ENCODE peak calls at places on chromosomes 11 and 22, in four cellular contexts. W is pancreas; G is body of pancreas; Q is CD8-positive, alpha-beta memory T cell. I is an unnamed sample.

GRCh38 chr11:68279676-68280075 is 7.9 kb upstream of the C11orf24 start:
- DNase-seq in W (no peak), G (no peak), Q (no peak), I (no peak)

GRCh38 chr22:24140357-24140756 is 40.9 kb upstream of the SUSD2 start:
- DNase-seq in W (no peak), G (no peak), Q (no peak), I (no peak)

GRCh38 chr11:12544986-12545775 is 129.0 kb upstream of the TEAD1 start:
- DNase-seq in W (no peak), G (no peak), Q (no peak), I (no peak)

GRCh38 chr22:37632174-37633081 is 7.0 kb upstream of the SH3BP1 start:
- DNase-seq in W (no peak), G (no peak), Q (no peak), I (no peak)

GRCh38 chr11:62652156-62653006 is 721 bp downstream of the INTS5 start:
- DNase-seq in W (no peak), G (no peak), Q (no peak), I (no peak)

GRCh38 chr11:79076526-79077115 is 364.2 kb downstream of the TENM4 start:
- DNase-seq in W (peak), G (peak), Q (no peak), I (peak)

GRCh38 chr11:93652161-93652597 is 9.3 kb upstream of the CEP295 start:
- DNase-seq in W (peak), G (peak), Q (peak), I (peak)

GRCh38 chr22:23856721-23857605 is 712 bp upstream of the SLC2A11 start:
- DNase-seq in W (peak), G (peak), Q (no peak), I (peak)

GRCh38 chr22:49825944-49826602 is 1.6 kb downstream of the BRD1 start:
- DNase-seq in W (no peak), G (no peak), Q (peak), I (no peak)

GRCh38 chr11:31480930-31481329 is 28.5 kb downstream of the IMMP1L start:
- DNase-seq in W (no peak), G (no peak), Q (no peak), I (peak)

GRCh38 chr11:116439480-116439759 is 333.4 kb downstream of the BUD13 start:
- DNase-seq in W (no peak), G (no peak), Q (no peak), I (no peak)

GRCh38 chr11:83472831-83473230 is 186.7 kb upstream of the CCDC90B start:
- DNase-seq in W (no peak), G (no peak), Q (no peak), I (no peak)

GRCh38 chr11:109785714-109786113 is 307.5 kb upstream of the ZC3H12C start:
- DNase-seq in W (no peak), G (no peak), Q (no peak), I (no peak)

GRCh38 chr22:33535937-33536875 is 384.1 kb downstream of the LARGE1 start:
- DNase-seq in W (no peak), G (no peak), Q (no peak), I (no peak)

GRCh38 chr11:134040386-134041297 is 28.2 kb upstream of the JAM3 start:
- DNase-seq in W (no peak), G (no peak), Q (no peak), I (peak)

GRCh38 chr11:91163619-91164451 is 941.0 kb upstream of the CHORDC1 start:
- DNase-seq in W (no peak), G (no peak), Q (no peak), I (no peak)

GRCh38 chr11:123428221-123428631 is 1.8 kb upstream of the GRAMD1B start:
- DNase-seq in W (no peak), G (no peak), Q (no peak), I (no peak)

GRCh38 chr11:70677232-70677916 is 279.0 kb downstream of the CTTN start:
- DNase-seq in W (no peak), G (no peak), Q (no peak), I (no peak)

GRCh38 chr11:6315811-6316425 is 4.4 kb downstream of the CAVIN3 start:
- DNase-seq in W (peak), G (peak), Q (no peak), I (peak)

GRCh38 chr11:63710476-63711217 is 29.3 kb downstream of the RTN3 start:
- DNase-seq in W (no peak), G (no peak), Q (no peak), I (no peak)

GRCh38 chr11:63567044-63567840 is 4.1 kb upstream of the PLAAT2 start:
- DNase-seq in W (no peak), G (no peak), Q (peak), I (no peak)

GRCh38 chr11:84780689-84781293 is 846.4 kb downstream of the DLG2 start:
- DNase-seq in W (no peak), G (no peak), Q (no peak), I (no peak)

DNA sequence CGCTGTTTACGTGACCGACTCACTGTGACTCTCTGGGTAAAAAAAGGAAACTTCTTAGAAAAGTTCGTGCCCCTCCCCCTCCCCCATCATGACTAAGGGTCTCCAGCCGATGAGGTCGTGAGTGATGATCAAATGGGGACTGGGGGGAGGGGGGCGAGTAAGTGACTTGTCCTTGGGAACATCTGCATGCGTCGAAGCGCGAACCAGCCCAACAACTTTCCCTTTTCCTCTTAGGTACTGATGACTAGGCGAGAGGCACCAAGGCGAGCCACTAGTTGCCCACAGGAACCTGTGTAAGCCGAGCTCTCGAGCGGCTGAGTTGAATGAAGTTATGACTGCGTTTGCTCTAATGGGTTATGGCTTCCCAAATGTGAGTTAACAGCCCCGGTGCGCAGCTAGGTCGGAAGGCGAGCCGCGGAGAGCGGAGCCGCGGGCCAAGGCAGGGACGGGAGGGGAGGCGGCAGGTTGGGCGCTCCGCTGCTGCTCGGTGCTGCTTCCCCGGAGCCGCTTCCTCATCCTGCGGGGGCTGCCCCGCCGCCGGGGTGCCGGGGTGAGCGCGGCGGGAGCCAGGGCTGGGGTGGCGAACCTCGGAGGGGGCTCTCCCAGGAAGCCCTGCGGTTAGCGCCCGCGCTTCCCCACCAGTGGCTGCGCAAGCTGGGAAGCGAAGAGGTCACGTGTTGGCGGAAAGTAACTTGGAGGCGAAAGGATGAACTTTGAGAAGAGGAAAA is 22.0 kb upstream of the BDNF start:
- DNase-seq in W (no peak), G (no peak), Q (no peak), I (peak)
- H3K4me3 ChIP-seq in W (peak), G (peak), Q (no peak), I (peak)

DNA sequence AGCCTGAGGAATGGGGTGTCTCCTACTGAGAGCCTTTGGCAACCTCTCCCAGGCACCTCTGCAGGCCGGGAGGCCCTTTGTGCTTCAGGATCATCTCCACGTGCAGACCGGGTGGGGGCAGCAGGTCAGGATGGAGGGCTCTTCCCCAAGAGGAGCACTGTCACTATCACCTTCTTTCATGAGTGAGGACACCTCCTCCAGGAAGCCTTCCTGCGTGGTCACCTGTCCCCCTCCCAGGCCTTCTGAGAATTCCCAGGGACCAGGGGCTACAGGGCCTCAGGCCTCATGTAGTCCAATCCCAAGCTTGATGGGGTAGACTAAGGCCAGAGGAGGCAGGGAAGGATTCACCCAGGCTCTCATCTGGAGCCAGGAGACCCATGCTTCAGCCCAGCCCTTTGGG is 57.6 kb downstream of the PDE2A start:
- DNase-seq in W (no peak), G (no peak), Q (no peak), I (no peak)
- H3K27ac ChIP-seq in W (no peak), G (no peak), Q (no peak), I (no peak)

DNA sequence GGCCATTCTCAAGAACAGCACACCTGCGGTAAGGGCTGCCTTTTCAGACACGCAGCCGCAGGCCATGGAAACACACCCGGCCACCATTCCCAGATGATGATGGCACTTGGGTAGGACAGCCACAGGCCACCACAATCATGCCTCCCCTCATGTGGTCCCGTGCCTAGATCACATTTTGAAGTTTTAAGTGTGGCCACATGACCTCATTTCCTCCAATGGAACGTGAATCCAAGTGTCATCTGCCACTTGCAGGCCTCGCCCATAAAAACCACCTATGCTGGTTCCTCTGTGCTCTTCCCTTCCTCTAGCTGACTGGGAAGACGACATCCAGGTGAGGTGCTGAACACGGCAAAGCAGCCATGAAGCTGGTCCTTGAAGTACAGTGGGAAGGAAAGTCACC is 44.6 kb upstream of the SLC25A1 start:
- DNase-seq in W (no peak), G (no peak), Q (no peak), I (no peak)
- H3K4me3 ChIP-seq in W (no peak), G (no peak), Q (no peak), I (no peak)

GRCh38 chr22:45511847-45512261 is 9.2 kb downstream of the FBLN1 start:
- DNase-seq in W (peak), G (peak), Q (no peak), I (no peak)

GRCh38 chr22:45510376-45511232 is 7.9 kb downstream of the FBLN1 start:
- DNase-seq in W (no peak), G (no peak), Q (no peak), I (peak)

GRCh38 chr22:45515678-45516077 is 13.0 kb downstream of the FBLN1 start:
- DNase-seq in W (no peak), G (no peak), Q (no peak), I (no peak)

GRCh38 chr22:45508814-45509213 is 6.1 kb downstream of the FBLN1 start:
- DNase-seq in W (no peak), G (no peak), Q (no peak), I (no peak)

DNA sequence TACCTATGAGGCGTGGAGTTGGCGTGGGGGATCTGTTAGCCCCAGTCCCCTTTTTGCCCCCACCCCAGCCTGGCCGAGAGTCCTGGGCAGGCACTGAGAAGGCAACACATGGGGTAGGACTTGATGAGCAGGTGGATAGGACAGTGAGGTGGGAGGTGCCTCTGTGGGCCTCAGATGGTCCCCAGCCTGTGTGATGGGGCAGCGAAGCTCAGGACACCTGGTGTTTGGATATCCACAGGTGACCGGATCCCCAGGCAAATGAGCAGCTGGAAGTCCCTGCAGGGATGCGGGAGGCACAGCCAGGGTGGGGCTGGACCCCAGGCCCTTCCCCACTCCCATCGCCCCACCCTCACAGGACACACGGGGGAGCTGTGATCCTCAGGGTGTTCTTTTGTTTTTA is 9.7 kb downstream of the FBLN1 start:
- DNase-seq in W (no peak), G (no peak), Q (no peak), I (no peak)
- H3K27ac ChIP-seq in W (no peak), G (no peak), Q (no peak), I (no peak)

DNA sequence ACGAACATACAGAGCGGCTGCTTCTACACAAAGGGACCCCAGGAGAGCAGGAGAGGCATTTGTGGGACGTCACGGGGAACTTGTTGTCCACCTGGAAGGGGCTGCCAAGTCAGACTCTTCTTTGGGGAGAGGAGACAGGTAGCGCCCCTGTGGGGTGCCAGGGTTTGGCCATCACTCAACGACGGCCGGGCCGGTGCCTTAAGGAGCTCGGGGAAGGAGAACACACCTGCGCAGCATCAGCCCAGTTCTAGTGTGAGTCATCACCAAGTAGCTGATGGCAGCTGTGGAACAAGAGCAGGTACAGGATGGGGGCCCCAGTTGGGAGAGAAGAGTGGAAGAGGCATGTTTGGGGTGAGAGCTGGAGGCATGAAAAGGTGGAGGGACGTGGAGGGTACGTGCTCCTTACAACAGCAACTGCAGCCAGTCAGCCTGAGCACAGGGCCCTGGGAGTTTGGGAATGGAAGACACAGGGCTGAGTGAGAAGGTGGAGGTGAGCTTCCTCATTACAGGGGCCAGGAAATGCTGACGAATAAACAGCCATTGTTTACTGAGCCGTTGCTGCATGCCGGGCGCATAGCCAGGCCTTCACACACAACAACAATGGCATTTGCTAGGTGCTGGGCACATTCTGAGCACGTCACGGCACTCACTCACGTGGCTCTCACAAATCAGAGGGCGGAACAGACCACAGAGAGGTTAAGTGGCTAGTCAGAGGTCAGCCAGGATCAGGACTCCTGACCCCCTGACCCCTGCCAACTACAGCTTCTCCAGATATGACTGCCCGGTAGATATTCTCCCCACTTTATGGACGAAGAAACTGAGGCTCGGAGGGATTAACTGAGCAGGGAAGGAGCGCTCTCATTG is 29.1 kb upstream of the TP53I11 start:
- DNase-seq in W (peak), G (peak), Q (no peak), I (no peak)
- H3K4me3 ChIP-seq in W (no peak), G (no peak), Q (no peak), I (no peak)

GRCh38 chr11:95068549-95068948 is 1.8 kb downstream of the SRSF8 start:
- DNase-seq in W (peak), G (peak), Q (peak), I (peak)
- H3K27ac ChIP-seq in W (peak), G (peak), Q (peak), I (peak)

GRCh38 chr11:111936045-111936400 is 1.1 kb upstream of the DIXDC1 start:
- DNase-seq in W (no peak), G (no peak), Q (no peak), I (peak)
- H3K4me3 ChIP-seq in W (no peak), G (no peak), Q (no peak), I (peak)

I was measured in WERI-Rb-1.